ENCODE peak calls at places on chromosomes 12 and 14, in four cellular contexts. E is CD8-positive, alpha-beta T cell; L is tibial artery; X is tibial nerve. R is an unnamed sample.

GRCh38 chr14:91395998-91396660 is 21.5 kb downstream of the CCDC88C start:
- DNase-seq in X (no peak), L (no peak), E (no peak), R (no peak)

GRCh38 chr14:60222820-60223219 is 26.2 kb upstream of the PPM1A start:
- DNase-seq in L (no peak), X (no peak), E (no peak), R (no peak)

GRCh38 chr12:13097526-13097925 is 5.9 kb downstream of the GSG1 start:
- DNase-seq in X (no peak), L (no peak), E (no peak), R (no peak)

GRCh38 chr12:160858-161257 is 53.1 kb downstream of the SLC6A12 start:
- DNase-seq in X (no peak), E (no peak), L (no peak), R (no peak)

GRCh38 chr12:50633950-50634349 is 129.2 kb downstream of the DIP2B start:
- DNase-seq in L (no peak), X (no peak), E (no peak), R (no peak)

GRCh38 chr14:88611878-88612277 is 49.0 kb downstream of the ZC3H14 start:
- DNase-seq in E (no peak), L (no peak), X (no peak), R (no peak)

GRCh38 chr12:123132951-123133619 is 17.8 kb downstream of the PITPNM2 start:
- DNase-seq in L (no peak), E (no peak), X (no peak), R (no peak)

GRCh38 chr14:103074699-103075341 is 9.2 kb upstream of the LBHD2 start:
- DNase-seq in E (no peak), X (no peak), L (peak), R (no peak)

GRCh38 chr12:26188641-26189040 is 6.7 kb upstream of the SSPN start:
- DNase-seq in E (no peak), X (no peak), L (no peak), R (no peak)

GRCh38 chr12:46209914-46210834 is 58.7 kb downstream of the SLC38A1 start:
- DNase-seq in E (peak), X (no peak), L (no peak), R (no peak)

GRCh38 chr12:65613692-65614091 is 210.6 kb upstream of the HMGA2 start:
- DNase-seq in E (no peak), X (no peak), L (no peak), R (no peak)

GRCh38 chr12:95637010-95637409 is 85.7 kb upstream of the USP44 start:
- DNase-seq in E (no peak), L (no peak), X (no peak), R (no peak)
- TF ChIP-seq CTCF in E (no peak), L (no peak), X (no peak), R (no peak)

DNA sequence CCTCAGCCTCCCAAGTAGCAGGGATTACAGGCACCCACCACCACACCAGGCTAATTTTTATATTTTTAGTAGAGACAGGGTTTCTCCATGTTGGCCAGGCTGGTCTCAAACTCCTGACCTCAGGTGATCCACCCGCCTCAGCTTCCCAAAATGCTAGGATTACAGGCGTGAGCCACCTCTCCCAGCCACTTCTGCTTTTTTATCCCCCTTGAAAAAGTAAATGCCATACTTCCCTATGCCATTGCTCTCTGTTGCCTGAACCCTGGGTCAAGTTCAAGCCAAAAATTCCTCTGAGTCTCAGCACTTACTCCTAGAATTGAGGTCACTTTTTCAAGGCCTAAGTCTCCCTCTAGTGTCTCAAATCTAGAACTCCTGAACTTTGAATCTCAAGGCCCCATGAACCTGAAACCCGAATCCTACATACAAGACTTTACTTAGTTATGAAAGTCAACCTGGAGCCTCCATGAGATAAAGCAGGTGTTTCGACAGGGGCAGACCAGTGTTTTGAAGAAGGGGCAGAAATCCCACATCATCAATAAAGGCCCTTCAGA is 1.4 kb upstream of the APOBEC1 start:
- DNase-seq in E (no peak), L (no peak), X (no peak), R (no peak)
- TF ChIP-seq CTCF in E (no peak), L (no peak), X (peak), R (peak)

GRCh38 chr12:69765515-69765914 is 26.9 kb downstream of the RAB3IP start:
- DNase-seq in E (no peak), L (no peak), X (no peak), R (no peak)
- TF ChIP-seq CTCF in E (no peak), L (no peak), X (no peak), R (no peak)

DNA sequence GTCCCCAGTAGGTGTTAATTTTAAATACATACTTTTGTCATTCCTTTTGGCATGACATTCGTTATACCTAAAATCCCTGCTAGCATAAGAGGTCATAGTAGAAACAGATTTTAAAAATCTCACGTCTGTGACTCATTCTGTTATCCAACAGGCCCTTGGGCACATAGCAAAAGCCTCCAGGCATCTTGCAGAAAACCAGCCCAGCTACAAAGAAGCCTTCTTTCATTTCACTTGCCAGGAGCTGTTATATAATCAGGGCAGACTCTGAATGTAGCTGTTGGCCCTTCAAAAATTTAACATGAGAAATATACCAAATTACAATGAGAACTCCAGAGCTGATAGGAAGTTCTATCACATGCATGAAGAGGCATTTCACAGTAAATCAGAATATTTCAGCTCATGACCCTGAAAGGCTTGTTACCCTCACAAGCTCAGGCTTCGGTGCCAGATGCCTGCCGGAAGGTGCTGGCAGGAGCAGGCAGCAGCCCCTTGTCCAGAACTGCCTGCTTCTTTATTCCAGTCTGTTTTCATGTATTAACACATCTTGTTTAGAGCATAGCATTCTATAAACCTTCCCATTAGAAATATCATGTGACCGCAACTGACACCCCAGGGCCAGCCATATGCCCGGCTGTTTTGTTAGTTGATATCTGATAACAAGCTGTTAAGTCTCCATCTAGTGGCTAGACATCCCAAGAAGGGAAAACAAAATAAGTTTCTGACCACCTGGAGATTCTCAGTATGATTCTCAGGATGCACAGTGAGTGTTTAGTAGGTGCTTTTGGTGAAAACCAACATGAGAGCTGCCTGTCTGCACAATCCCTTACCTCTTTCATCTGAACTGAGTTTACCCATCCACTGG is 17.8 kb downstream of the E2F7 start:
- DNase-seq in X (no peak), E (no peak), L (no peak), R (no peak)
- TF ChIP-seq CTCF in X (no peak), E (no peak), L (no peak), R (no peak)

DNA sequence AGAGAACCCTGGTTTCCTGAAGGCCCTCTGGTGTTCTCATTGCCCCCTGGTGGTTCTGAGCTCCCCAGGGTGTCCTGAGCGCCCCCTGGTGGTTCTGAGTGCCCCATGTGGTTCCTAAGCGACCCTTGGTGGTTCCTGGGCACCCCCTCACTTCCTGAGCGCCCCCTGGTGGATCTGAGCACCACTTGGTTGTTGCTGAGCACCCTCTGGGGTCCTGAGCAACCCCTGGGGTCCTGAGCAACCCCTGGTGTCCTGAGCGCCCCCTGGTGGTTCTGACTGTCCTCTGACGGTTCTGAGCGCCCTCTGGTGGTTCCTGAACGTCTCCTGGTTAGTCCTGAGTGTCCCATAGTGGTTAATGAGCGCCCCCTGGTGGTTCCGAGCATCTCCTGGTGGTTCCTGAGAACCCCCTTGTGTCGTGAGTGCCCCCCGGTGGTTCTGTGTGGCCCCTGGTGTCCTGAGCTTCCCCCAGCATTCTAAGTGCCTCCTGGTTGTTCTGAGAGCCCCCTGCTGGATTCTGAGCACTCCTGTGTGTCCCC is 568.3 kb downstream of the TMEM121 start:
- DNase-seq in X (no peak), L (no peak), E (no peak), R (no peak)
- TF ChIP-seq CTCF in X (no peak), L (no peak), E (no peak), R (no peak)

DNA sequence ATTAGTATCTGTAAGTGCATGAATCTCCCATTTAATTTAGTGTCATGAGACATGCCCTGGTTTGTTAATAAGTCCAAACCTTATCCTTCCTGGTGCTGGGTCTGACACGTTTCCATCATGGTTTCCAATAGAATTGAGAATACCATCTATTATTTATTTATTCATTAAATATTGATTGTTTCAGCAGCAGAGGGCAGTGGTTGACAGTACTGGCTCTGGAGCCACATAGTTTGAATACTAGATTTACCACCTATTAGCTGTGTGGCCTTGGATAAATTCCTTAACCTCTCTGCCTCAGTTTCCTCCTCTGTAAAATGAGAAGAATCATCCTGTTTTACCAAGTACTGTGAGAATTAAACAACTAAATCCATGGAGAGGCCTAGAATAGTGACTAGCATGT is 941 bp upstream of the STAB2 start:
- DNase-seq in L (no peak), X (no peak), E (no peak), R (no peak)
- TF ChIP-seq CTCF in L (no peak), X (no peak), E (no peak), R (no peak)

R was measured in endothelial cell.